ENCODE peak calls at places on chromosomes 7 and 10, in six cellular contexts. One of them, this sample, is unnamed.

GRCh38 chr7:120229094-120229493 is 43.9 kb upstream of the KCND2 start:
- DNase-seq in vagina: no peak
- DNase-seq in Panc1: no peak
- DNase-seq in fibroblast of mammary gland: peak
- DNase-seq in A549: no peak
- DNase-seq in body of pancreas: no peak
- DNase-seq in this sample: no peak

GRCh38 chr7:150367187-150367510 is 1.5 kb upstream of the REPIN1 start:
- DNase-seq in vagina: no peak
- DNase-seq in Panc1: no peak
- DNase-seq in fibroblast of mammary gland: no peak
- DNase-seq in A549: no peak
- DNase-seq in body of pancreas: no peak
- DNase-seq in this sample: peak

GRCh38 chr7:2729893-2730716 is 42.1 kb downstream of the AMZ1 start:
- DNase-seq in vagina: no peak
- DNase-seq in Panc1: no peak
- DNase-seq in fibroblast of mammary gland: no peak
- DNase-seq in A549: no peak
- DNase-seq in body of pancreas: peak
- DNase-seq in this sample: no peak

GRCh38 chr10:119343001-119343601 is 135.7 kb downstream of the GRK5 start:
- DNase-seq in vagina: no peak
- DNase-seq in Panc1: no peak
- DNase-seq in fibroblast of mammary gland: no peak
- DNase-seq in A549: no peak
- DNase-seq in body of pancreas: no peak
- DNase-seq in this sample: no peak

GRCh38 chr10:59864141-59864962 is 42.0 kb downstream of the CCDC6 start:
- DNase-seq in vagina: no peak
- DNase-seq in Panc1: no peak
- DNase-seq in fibroblast of mammary gland: no peak
- DNase-seq in A549: no peak
- DNase-seq in body of pancreas: no peak
- DNase-seq in this sample: no peak

GRCh38 chr10:101373063-101373462 is 19.1 kb downstream of the BTRC start:
- DNase-seq in vagina: no peak
- DNase-seq in Panc1: no peak
- DNase-seq in fibroblast of mammary gland: no peak
- DNase-seq in A549: no peak
- DNase-seq in body of pancreas: no peak
- DNase-seq in this sample: no peak

GRCh38 chr7:157825325-157825724 is 488.5 kb downstream of the DNAJB6 start:
- DNase-seq in vagina: no peak
- DNase-seq in Panc1: no peak
- DNase-seq in fibroblast of mammary gland: no peak
- DNase-seq in A549: no peak
- DNase-seq in body of pancreas: no peak
- DNase-seq in this sample: no peak

GRCh38 chr7:108722561-108722960 is 152.9 kb downstream of the DNAJB9 start:
- DNase-seq in vagina: no peak
- DNase-seq in Panc1: no peak
- DNase-seq in fibroblast of mammary gland: no peak
- DNase-seq in A549: no peak
- DNase-seq in body of pancreas: no peak
- DNase-seq in this sample: no peak

GRCh38 chr7:132065193-132065972 is 509.0 kb upstream of the PODXL start:
- DNase-seq in vagina: peak
- DNase-seq in Panc1: peak
- DNase-seq in fibroblast of mammary gland: peak
- DNase-seq in A549: peak
- DNase-seq in body of pancreas: no peak
- DNase-seq in this sample: no peak

GRCh38 chr10:129843702-129844101 is 120.4 kb downstream of the EBF3 start:
- DNase-seq in vagina: no peak
- DNase-seq in Panc1: no peak
- DNase-seq in fibroblast of mammary gland: no peak
- DNase-seq in A549: no peak
- DNase-seq in body of pancreas: no peak
- DNase-seq in this sample: no peak

GRCh38 chr7:128380807-128381130 is 19.3 kb upstream of the PRRT4 start:
- DNase-seq in vagina: no peak
- DNase-seq in Panc1: no peak
- DNase-seq in fibroblast of mammary gland: no peak
- DNase-seq in A549: no peak
- DNase-seq in body of pancreas: no peak
- DNase-seq in this sample: no peak

GRCh38 chr7:128988372-128988771 is 50.6 kb downstream of the IRF5 start:
- DNase-seq in vagina: no peak
- DNase-seq in Panc1: no peak
- DNase-seq in fibroblast of mammary gland: no peak
- DNase-seq in A549: no peak
- DNase-seq in body of pancreas: no peak
- DNase-seq in this sample: no peak

GRCh38 chr7:95596183-95597135 is at the start of gene PDK4:
- DNase-seq in vagina: no peak
- DNase-seq in Panc1: peak
- DNase-seq in fibroblast of mammary gland: peak
- DNase-seq in A549: peak
- DNase-seq in body of pancreas: peak
- DNase-seq in this sample: no peak

GRCh38 chr7:14504134-14504533 is 398.4 kb downstream of the DGKB start:
- DNase-seq in vagina: no peak
- DNase-seq in Panc1: no peak
- DNase-seq in fibroblast of mammary gland: no peak
- DNase-seq in A549: no peak
- DNase-seq in body of pancreas: no peak
- DNase-seq in this sample: no peak

GRCh38 chr7:155344270-155344617 is 46.6 kb downstream of the INSIG1 start:
- DNase-seq in vagina: no peak
- DNase-seq in Panc1: no peak
- DNase-seq in fibroblast of mammary gland: no peak
- DNase-seq in A549: no peak
- DNase-seq in body of pancreas: peak
- DNase-seq in this sample: no peak

GRCh38 chr7:130221341-130221740 is 13.7 kb downstream of the SSMEM1 start:
- DNase-seq in vagina: no peak
- DNase-seq in Panc1: no peak
- DNase-seq in fibroblast of mammary gland: no peak
- DNase-seq in A549: no peak
- DNase-seq in body of pancreas: no peak
- DNase-seq in this sample: no peak

GRCh38 chr10:69456880-69457693 is 5.8 kb downstream of the TSPAN15 start:
- DNase-seq in vagina: no peak
- DNase-seq in Panc1: no peak
- DNase-seq in fibroblast of mammary gland: peak
- DNase-seq in A549: no peak
- DNase-seq in body of pancreas: no peak
- DNase-seq in this sample: no peak

GRCh38 chr10:22500567-22501369 is 155.5 kb downstream of the SPAG6 start:
- DNase-seq in vagina: no peak
- DNase-seq in Panc1: no peak
- DNase-seq in fibroblast of mammary gland: no peak
- DNase-seq in A549: no peak
- DNase-seq in body of pancreas: no peak
- DNase-seq in this sample: no peak

GRCh38 chr7:43761919-43762318 is 3.4 kb downstream of the BLVRA start:
- DNase-seq in vagina: no peak
- DNase-seq in Panc1: no peak
- DNase-seq in fibroblast of mammary gland: peak
- DNase-seq in A549: no peak
- DNase-seq in body of pancreas: no peak
- DNase-seq in this sample: no peak

GRCh38 chr10:3548096-3548495 is 236.9 kb downstream of the KLF6 start:
- DNase-seq in vagina: no peak
- DNase-seq in Panc1: no peak
- DNase-seq in fibroblast of mammary gland: no peak
- DNase-seq in A549: no peak
- DNase-seq in body of pancreas: no peak
- DNase-seq in this sample: no peak

GRCh38 chr10:13740416-13740815 is 153.7 kb downstream of the PRPF18 start:
- DNase-seq in vagina: no peak
- DNase-seq in Panc1: no peak
- DNase-seq in fibroblast of mammary gland: no peak
- DNase-seq in A549: no peak
- DNase-seq in body of pancreas: no peak
- DNase-seq in this sample: no peak

GRCh38 chr10:28263136-28263857 is 39.6 kb downstream of the MPP7 start:
- DNase-seq in vagina: no peak
- DNase-seq in Panc1: no peak
- DNase-seq in fibroblast of mammary gland: no peak
- DNase-seq in A549: no peak
- DNase-seq in body of pancreas: peak
- DNase-seq in this sample: no peak

GRCh38 chr10:61993676-61994401 is 92.3 kb downstream of the ARID5B start:
- DNase-seq in vagina: no peak
- DNase-seq in Panc1: no peak
- DNase-seq in fibroblast of mammary gland: no peak
- DNase-seq in A549: no peak
- DNase-seq in body of pancreas: no peak
- DNase-seq in this sample: no peak
- H3K4me3 ChIP-seq in vagina: peak
- H3K4me3 ChIP-seq in Panc1: no peak
- H3K4me3 ChIP-seq in fibroblast of mammary gland: no peak
- H3K4me3 ChIP-seq in A549: no peak
- H3K4me3 ChIP-seq in body of pancreas: no peak
- H3K4me3 ChIP-seq in this sample: no peak

DNA sequence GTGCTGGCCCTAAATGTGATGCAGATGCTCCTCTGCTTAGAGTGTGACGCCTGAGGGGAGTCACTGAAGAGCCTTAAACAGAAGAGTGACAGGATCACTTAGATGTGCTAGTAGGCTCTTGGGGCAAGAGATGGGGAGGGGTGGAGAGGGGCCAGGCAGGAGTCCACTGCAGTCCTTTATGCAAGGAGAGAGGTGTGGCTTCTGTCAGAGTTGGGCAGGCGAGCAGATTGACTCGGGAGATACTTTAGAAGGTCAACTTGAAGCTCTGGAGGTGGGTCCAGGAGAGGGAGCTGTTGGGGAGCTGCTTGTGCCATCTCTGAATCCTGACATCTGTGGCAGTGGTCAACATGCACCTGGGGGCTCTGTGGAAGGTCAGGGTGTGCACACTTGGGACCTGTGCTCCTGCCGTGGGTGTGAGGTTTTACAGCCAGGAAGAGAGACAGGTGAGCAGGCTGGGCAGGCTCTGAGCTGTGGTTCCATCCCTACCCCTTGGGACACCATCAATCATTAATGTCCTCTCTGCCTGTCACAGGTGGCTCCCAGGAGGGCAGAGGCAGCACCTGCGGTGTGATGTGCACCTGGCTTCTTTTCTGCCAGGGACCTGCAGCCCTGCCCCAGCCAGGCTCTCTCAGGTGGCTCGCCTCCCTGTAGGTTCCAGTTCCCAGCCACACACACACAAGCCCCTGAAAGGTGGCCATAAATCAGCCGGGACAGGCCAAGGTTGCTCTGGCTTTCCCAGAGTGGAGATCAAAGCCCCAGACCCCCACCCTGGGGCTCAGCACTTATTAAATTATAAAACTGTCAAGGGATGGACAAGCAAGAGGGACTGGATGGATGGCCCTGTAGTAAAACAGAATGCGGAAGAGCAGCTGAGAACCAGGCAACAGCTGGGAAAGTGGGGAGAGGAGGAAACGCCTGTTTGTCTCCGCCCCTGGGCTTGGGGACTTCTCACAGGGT is 14.0 kb downstream of the NEURL1 start:
- DNase-seq in vagina: peak
- DNase-seq in Panc1: no peak
- DNase-seq in fibroblast of mammary gland: no peak
- DNase-seq in A549: no peak
- DNase-seq in body of pancreas: peak
- DNase-seq in this sample: no peak
- TF ChIP-seq CTCF in vagina: no peak
- TF ChIP-seq CTCF in Panc1: no peak
- TF ChIP-seq CTCF in fibroblast of mammary gland: no peak
- TF ChIP-seq CTCF in A549: no peak
- TF ChIP-seq CTCF in body of pancreas: no peak
- TF ChIP-seq CTCF in this sample: no peak

DNA sequence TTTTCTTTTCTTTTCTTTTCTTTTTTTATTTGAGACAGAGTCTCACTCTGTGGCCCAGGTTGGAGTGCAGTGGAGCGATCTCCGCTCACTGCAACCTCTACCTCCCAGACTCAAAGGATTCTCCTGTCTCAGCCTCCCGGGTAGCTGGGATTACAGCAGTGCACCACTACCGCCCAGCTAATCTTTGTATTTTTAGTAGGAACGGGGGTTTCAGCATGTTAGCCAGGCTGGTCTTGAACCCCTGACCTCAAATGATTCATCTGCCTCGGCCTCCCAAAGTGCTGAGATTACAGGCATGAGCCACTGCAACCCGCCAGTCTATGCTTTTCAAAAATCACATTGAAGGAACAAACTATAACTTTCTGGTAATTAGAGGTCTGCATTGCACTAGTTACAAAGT is 2.4 kb downstream of the USP6NL start:
- DNase-seq in vagina: no peak
- DNase-seq in Panc1: no peak
- DNase-seq in fibroblast of mammary gland: no peak
- DNase-seq in A549: no peak
- DNase-seq in body of pancreas: no peak
- DNase-seq in this sample: peak
- H3K4me3 ChIP-seq in vagina: no peak
- H3K4me3 ChIP-seq in Panc1: no peak
- H3K4me3 ChIP-seq in fibroblast of mammary gland: no peak
- H3K4me3 ChIP-seq in A549: no peak
- H3K4me3 ChIP-seq in body of pancreas: no peak
- H3K4me3 ChIP-seq in this sample: peak

GRCh38 chr7:140176811-140177702 is at the start of gene KDM7A:
- DNase-seq in vagina: no peak
- DNase-seq in Panc1: no peak
- DNase-seq in fibroblast of mammary gland: peak
- DNase-seq in A549: peak
- DNase-seq in body of pancreas: peak
- DNase-seq in this sample: peak

GRCh38 chr7:140175221-140176218 is 1.3 kb downstream of the KDM7A start:
- DNase-seq in vagina: peak
- DNase-seq in Panc1: peak
- DNase-seq in fibroblast of mammary gland: peak
- DNase-seq in A549: peak
- DNase-seq in body of pancreas: peak
- DNase-seq in this sample: peak

GRCh38 chr7:140176271-140176701 is 497 bp downstream of the KDM7A start:
- DNase-seq in vagina: no peak
- DNase-seq in Panc1: no peak
- DNase-seq in fibroblast of mammary gland: no peak
- DNase-seq in A549: no peak
- DNase-seq in body of pancreas: no peak
- DNase-seq in this sample: no peak

GRCh38 chr7:140182917-140183316 is 6.1 kb upstream of the KDM7A start:
- DNase-seq in vagina: no peak
- DNase-seq in Panc1: no peak
- DNase-seq in fibroblast of mammary gland: no peak
- DNase-seq in A549: no peak
- DNase-seq in body of pancreas: no peak
- DNase-seq in this sample: no peak

DNA sequence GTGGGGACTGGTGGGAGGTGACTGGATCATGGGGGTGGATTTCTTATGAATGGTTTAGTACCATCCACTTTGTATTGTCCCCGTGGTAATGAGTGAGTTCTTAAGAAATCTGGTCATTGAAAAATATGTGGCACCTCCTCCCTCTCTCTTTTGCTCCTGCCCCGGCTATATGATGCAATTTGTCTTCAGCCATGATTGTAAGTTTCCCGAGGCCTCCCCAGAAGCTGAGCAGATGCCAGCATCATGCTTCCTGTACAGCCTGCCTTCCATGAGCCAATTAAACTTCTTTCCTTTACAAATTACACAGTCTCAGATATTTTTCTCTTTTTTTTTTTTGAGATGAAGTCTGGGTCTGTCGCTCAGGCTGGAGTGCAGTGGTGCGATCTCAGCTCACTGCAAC is 2.6 kb upstream of the KDM7A start:
- DNase-seq in vagina: no peak
- DNase-seq in Panc1: no peak
- DNase-seq in fibroblast of mammary gland: no peak
- DNase-seq in A549: no peak
- DNase-seq in body of pancreas: no peak
- DNase-seq in this sample: no peak
- TF ChIP-seq CTCF in vagina: no peak
- TF ChIP-seq CTCF in Panc1: no peak
- TF ChIP-seq CTCF in fibroblast of mammary gland: no peak
- TF ChIP-seq CTCF in A549: no peak
- TF ChIP-seq CTCF in body of pancreas: no peak
- TF ChIP-seq CTCF in this sample: no peak